ENCODE peak calls at places on chromosomes 13 and 19, in seven cellular contexts. Q is NCI-H82, T is erythroblast, A is EH, F is T1000, M is T-helper 9 cell, E is KG1. D is an unnamed sample.

GRCh38 chr19:30070198-30070969 is 128.3 kb downstream of the URI1 start:
- DNase-seq in Q (peak), T (no peak), A (no peak), F (no peak), M (no peak), E (no peak), D (no peak)

GRCh38 chr19:48798937-48799336 is 11.9 kb downstream of the BCAT2 start:
- DNase-seq in Q (no peak), T (no peak), A (peak), F (no peak), M (no peak), E (no peak), D (peak)

GRCh38 chr13:28531195-28531955 is 36.4 kb upstream of the FLT1 start:
- DNase-seq in Q (peak), T (no peak), A (peak), F (no peak), M (no peak), E (no peak), D (peak)

GRCh38 chr19:18287836-18288772 is 6.7 kb upstream of the JUND start:
- DNase-seq in Q (no peak), T (no peak), A (peak), F (no peak), M (no peak), E (no peak), D (no peak)

GRCh38 chr13:111005808-111006494 is 91.1 kb upstream of the ANKRD10 start:
- DNase-seq in Q (no peak), T (no peak), A (peak), F (no peak), M (no peak), E (no peak), D (peak)

GRCh38 chr19:48319647-48320537 is 5.5 kb upstream of the EMP3 start:
- DNase-seq in Q (peak), T (peak), A (peak), F (peak), M (peak), E (peak), D (peak)

GRCh38 chr19:18278521-18279265 is 2.7 kb downstream of the JUND start:
- DNase-seq in Q (peak), T (peak), A (peak), F (no peak), M (peak), E (no peak), D (no peak)

GRCh38 chr13:24148414-24149305 is 11.9 kb upstream of the SPATA13 start:
- DNase-seq in Q (no peak), T (no peak), A (peak), F (peak), M (no peak), E (no peak), D (peak)

GRCh38 chr19:15199652-15200574 is 882 bp downstream of the NOTCH3 start:
- DNase-seq in Q (peak), T (no peak), A (peak), F (no peak), M (no peak), E (no peak), D (no peak)

GRCh38 chr13:48431987-48432615 is 19.2 kb upstream of the LPAR6 start:
- DNase-seq in Q (no peak), T (no peak), A (peak), F (no peak), M (no peak), E (no peak), D (peak)

GRCh38 chr19:54189020-54189667 is at the start of gene MBOAT7:
- DNase-seq in Q (peak), T (no peak), A (no peak), F (no peak), M (peak), E (no peak), D (no peak)

GRCh38 chr19:8519388-8519787 is 5.4 kb upstream of the ZNF414 start:
- DNase-seq in Q (no peak), T (no peak), A (no peak), F (no peak), M (no peak), E (no peak), D (no peak)

GRCh38 chr13:94708031-94708571 is 4.2 kb downstream of the SOX21 start:
- DNase-seq in Q (peak), T (peak), A (no peak), F (no peak), M (no peak), E (no peak), D (no peak)

GRCh38 chr13:29810145-29810742 is 40.2 kb downstream of the UBL3 start:
- DNase-seq in Q (no peak), T (no peak), A (peak), F (no peak), M (no peak), E (no peak), D (no peak)

GRCh38 chr19:49182848-49183375 is 25.3 kb downstream of the TRPM4 start:
- DNase-seq in Q (no peak), T (no peak), A (no peak), F (no peak), M (no peak), E (no peak), D (no peak)

GRCh38 chr19:29645911-29646310 is 19.4 kb upstream of the PLEKHF1 start:
- DNase-seq in Q (no peak), T (peak), A (peak), F (no peak), M (no peak), E (no peak), D (peak)

GRCh38 chr13:112699318-112699918 is 9.6 kb downstream of the ATP11A start:
- DNase-seq in Q (no peak), T (no peak), A (no peak), F (no peak), M (no peak), E (no peak), D (no peak)

GRCh38 chr19:46365561-46365960 is 18.7 kb downstream of the PPP5C start:
- DNase-seq in Q (no peak), T (no peak), A (peak), F (no peak), M (no peak), E (no peak), D (no peak)

GRCh38 chr19:55901369-55902079 is 30.6 kb downstream of the NLRP13 start:
- DNase-seq in Q (no peak), T (no peak), A (no peak), F (no peak), M (no peak), E (no peak), D (no peak)

GRCh38 chr13:28830580-28830979 is 10.4 kb downstream of the MTUS2 start:
- DNase-seq in Q (no peak), T (no peak), A (no peak), F (no peak), M (no peak), E (no peak), D (no peak)

GRCh38 chr13:106573855-106574254 is 5.9 kb upstream of the ARGLU1 start:
- DNase-seq in Q (no peak), T (no peak), A (peak), F (no peak), M (no peak), E (no peak), D (no peak)

GRCh38 chr13:26219726-26220125 is 2.4 kb downstream of the RNF6 start:
- DNase-seq in Q (no peak), T (no peak), A (peak), F (no peak), M (no peak), E (no peak), D (peak)

GRCh38 chr13:110319774-110320509 is 12.9 kb downstream of the COL4A2 start:
- DNase-seq in Q (no peak), T (no peak), A (peak), F (peak), M (no peak), E (no peak), D (peak)

GRCh38 chr13:27522847-27523246 is 72.5 kb upstream of the MTIF3 start:
- DNase-seq in Q (no peak), T (no peak), A (no peak), F (no peak), M (no peak), E (no peak), D (no peak)

GRCh38 chr19:6519289-6519688 is 11.5 kb upstream of the TNFSF9 start:
- DNase-seq in Q (no peak), T (no peak), A (peak), F (no peak), M (no peak), E (no peak), D (peak)

GRCh38 chr19:46428278-46429141 is at the start of gene PNMA8C:
- DNase-seq in Q (no peak), T (peak), A (peak), F (no peak), M (no peak), E (no peak), D (peak)

GRCh38 chr13:43329702-43330101 is 306.3 kb downstream of the DNAJC15 start:
- DNase-seq in Q (no peak), T (no peak), A (no peak), F (no peak), M (no peak), E (no peak), D (no peak)

GRCh38 chr13:109297628-109298027 is 488.8 kb downstream of the IRS2 start:
- DNase-seq in Q (no peak), T (no peak), A (peak), F (no peak), M (no peak), E (no peak), D (peak)

GRCh38 chr13:46473806-46474205 is 79.2 kb upstream of the LRCH1 start:
- DNase-seq in Q (peak), T (no peak), A (peak), F (no peak), M (no peak), E (no peak), D (no peak)

GRCh38 chr13:91805605-91806004 is 407.2 kb downstream of the GPC5 start:
- DNase-seq in Q (peak), T (no peak), A (no peak), F (no peak), M (no peak), E (no peak), D (no peak)

GRCh38 chr19:34165295-34165738 is 7.0 kb upstream of the LSM14A start:
- DNase-seq in Q (no peak), T (no peak), A (no peak), F (no peak), M (no peak), E (no peak), D (no peak)

GRCh38 chr19:28929026-28929425 is 283.9 kb downstream of the UQCRFS1 start:
- DNase-seq in Q (no peak), T (no peak), A (peak), F (no peak), M (no peak), E (no peak), D (no peak)

GRCh38 chr13:107730835-107731234 is 484.5 kb downstream of the LIG4 start:
- DNase-seq in Q (peak), T (no peak), A (no peak), F (no peak), M (no peak), E (no peak), D (no peak)

GRCh38 chr19:14563989-14564650 is 7.7 kb downstream of the NDUFB7 start:
- DNase-seq in Q (peak), T (peak), A (peak), F (peak), M (peak), E (no peak), D (peak)

GRCh38 chr13:50915562-50915961 is 6.0 kb downstream of the RNASEH2B start:
- DNase-seq in Q (peak), T (peak), A (no peak), F (no peak), M (no peak), E (peak), D (no peak)

GRCh38 chr13:80556291-80556690 is 215.4 kb upstream of the SPRY2 start:
- DNase-seq in Q (no peak), T (no peak), A (no peak), F (no peak), M (no peak), E (no peak), D (no peak)

GRCh38 chr19:16324384-16325160 is at the start of gene KLF2:
- DNase-seq in Q (peak), T (peak), A (peak), F (peak), M (peak), E (peak), D (peak)

GRCh38 chr19:7618366-7618765 is 11.0 kb downstream of the XAB2 start:
- DNase-seq in Q (peak), T (no peak), A (no peak), F (no peak), M (no peak), E (no peak), D (no peak)

GRCh38 chr13:99796175-99796819 is 175.3 kb downstream of the ZIC5 start:
- DNase-seq in Q (peak), T (peak), A (peak), F (no peak), M (no peak), E (no peak), D (peak)